ENCODE peak calls at places on chromosome 11, in eight cellular contexts. Q is IMR-90, W is HCT116, P is right lobe of liver, T is upper lobe of left lung, I is A549, V is K562, Y is body of pancreas. M is an unnamed sample.

GRCh38 chr11:124482362-124483147 is 37.1 kb upstream of the OR8B8 start:
- ATAC-seq in V (peak; percentile 53), T (no peak), P (no peak), Y (no peak), Q (peak; percentile 52), W (peak; percentile 49), I (peak; percentile 48), M (no peak)

GRCh38 chr11:8248786-8249185 is 14.9 kb downstream of the LMO1 start:
- ATAC-seq in Q (no peak), P (no peak), T (no peak), I (no peak), Y (no peak), W (no peak), V (no peak), M (no peak)

GRCh38 chr11:124421043-124421442 is 3.6 kb downstream of the OR8B4 start:
- ATAC-seq in I (no peak), W (no peak), Q (no peak), Y (no peak), T (no peak), V (no peak), P (no peak), M (no peak)

GRCh38 chr11:46918087-46918751 is at the start of gene LRP4:
- ATAC-seq in W (peak; percentile 89), P (peak; percentile 64), T (peak; percentile 68), Q (peak; percentile 38), Y (peak; percentile 77), V (peak; percentile 55), I (peak; percentile 59), M (peak; percentile 60)

GRCh38 chr11:133842053-133842452 is 3.3 kb downstream of the SPATA19 start:
- ATAC-seq in W (peak; percentile 20), Q (no peak), V (no peak), P (no peak), T (peak; percentile 30), I (no peak), Y (no peak), M (no peak)

GRCh38 chr11:134443246-134443645 is 31.2 kb upstream of the B3GAT1 start:
- ATAC-seq in T (no peak), Q (no peak), V (no peak), I (no peak), P (no peak), W (no peak), Y (no peak), M (no peak)

GRCh38 chr11:74543991-74544390 is 48.4 kb upstream of the POLD3 start:
- ATAC-seq in Y (peak; percentile 90), W (no peak), P (peak; percentile 47), Q (no peak), T (no peak), I (no peak), V (no peak), M (no peak)

GRCh38 chr11:107708787-107709186 is 3.1 kb downstream of the SLN start:
- ATAC-seq in P (no peak), T (no peak), Y (no peak), V (no peak), W (no peak), I (no peak), Q (no peak), M (no peak)

GRCh38 chr11:115185507-115185906 is 318.7 kb downstream of the CADM1 start:
- ATAC-seq in W (no peak), P (no peak), V (no peak), Y (no peak), Q (no peak), I (no peak), T (no peak), M (no peak)

GRCh38 chr11:103433380-103433779 is 324.2 kb downstream of the DYNC2H1 start:
- ATAC-seq in Y (no peak), W (no peak), T (no peak), P (no peak), I (peak; percentile 40), V (no peak), Q (peak; percentile 96), M (no peak)

GRCh38 chr11:8382436-8383053 is 118.9 kb upstream of the LMO1 start:
- ATAC-seq in I (peak; percentile 44), V (peak; percentile 23), Q (no peak), P (no peak), W (no peak), T (peak; percentile 11), Y (no peak), M (no peak)

GRCh38 chr11:76802621-76803020 is 19.5 kb downstream of the TSKU start:
- ATAC-seq in W (no peak), P (no peak), Y (no peak), Q (no peak), V (no peak), I (peak; percentile 1), T (no peak), M (no peak)

GRCh38 chr11:15607361-15608036 is 492.8 kb downstream of the INSC start:
- ATAC-seq in Q (no peak), V (no peak), I (no peak), T (no peak), Y (no peak), P (no peak), W (no peak), M (no peak)
- TF ChIP-seq POLR2A in Q (no peak), V (no peak), I (no peak), T (no peak), Y (no peak), P (no peak), W (no peak), M (no peak)

DNA sequence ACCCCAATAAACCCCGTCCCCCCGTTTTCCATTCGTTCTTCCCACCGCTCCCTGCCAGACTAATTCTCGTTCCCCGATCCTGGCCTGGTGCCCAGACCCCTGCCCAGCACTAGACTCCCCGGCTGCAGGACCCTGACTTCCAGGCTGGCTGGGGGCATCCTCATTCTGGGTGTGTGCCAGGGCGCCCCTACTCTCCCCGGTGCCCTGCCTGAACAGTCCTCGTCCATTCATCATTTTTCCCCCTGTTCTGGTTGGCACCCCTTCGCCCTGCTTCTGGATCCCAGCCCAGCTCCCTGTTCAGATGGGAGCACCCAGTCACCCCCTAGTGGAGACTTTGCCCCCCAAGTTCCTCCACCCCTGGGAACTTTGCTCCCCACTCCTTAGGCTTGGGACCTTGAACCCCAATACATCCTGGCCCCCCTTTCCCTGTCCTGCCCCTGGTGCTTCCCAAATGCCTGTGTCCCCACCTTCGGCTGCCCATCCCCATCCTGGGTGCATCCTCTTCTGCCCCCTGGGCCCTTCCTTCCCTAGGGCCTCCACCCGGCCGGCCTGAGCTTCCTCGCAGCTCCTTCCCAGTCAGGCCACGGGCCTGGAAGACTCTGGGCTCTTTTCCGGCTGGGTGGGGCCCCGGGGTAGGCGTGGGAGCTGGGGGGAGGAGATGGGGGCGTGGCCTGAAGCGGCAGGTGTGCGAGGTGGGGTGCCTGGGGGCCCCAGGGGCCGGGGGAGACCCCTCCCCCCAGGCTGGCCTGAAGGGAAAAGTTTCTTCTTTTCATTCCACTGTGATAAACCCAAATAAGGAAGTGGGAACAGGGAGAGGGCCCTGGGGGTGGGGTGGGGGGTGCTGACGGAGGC is 882 bp downstream of the PLCB3 start:
- ATAC-seq in V (peak; percentile 58), W (peak; percentile 54), Y (peak; percentile 29), P (no peak), I (peak; percentile 63), Q (peak; percentile 44), T (peak; percentile 49), M (no peak)
- TF ChIP-seq POLR2A in V (peak; percentile 76), W (peak; percentile 44), Y (peak; percentile 24), P (no peak), I (peak; percentile 60), Q (no peak), T (peak; percentile 28), M (no peak)

DNA sequence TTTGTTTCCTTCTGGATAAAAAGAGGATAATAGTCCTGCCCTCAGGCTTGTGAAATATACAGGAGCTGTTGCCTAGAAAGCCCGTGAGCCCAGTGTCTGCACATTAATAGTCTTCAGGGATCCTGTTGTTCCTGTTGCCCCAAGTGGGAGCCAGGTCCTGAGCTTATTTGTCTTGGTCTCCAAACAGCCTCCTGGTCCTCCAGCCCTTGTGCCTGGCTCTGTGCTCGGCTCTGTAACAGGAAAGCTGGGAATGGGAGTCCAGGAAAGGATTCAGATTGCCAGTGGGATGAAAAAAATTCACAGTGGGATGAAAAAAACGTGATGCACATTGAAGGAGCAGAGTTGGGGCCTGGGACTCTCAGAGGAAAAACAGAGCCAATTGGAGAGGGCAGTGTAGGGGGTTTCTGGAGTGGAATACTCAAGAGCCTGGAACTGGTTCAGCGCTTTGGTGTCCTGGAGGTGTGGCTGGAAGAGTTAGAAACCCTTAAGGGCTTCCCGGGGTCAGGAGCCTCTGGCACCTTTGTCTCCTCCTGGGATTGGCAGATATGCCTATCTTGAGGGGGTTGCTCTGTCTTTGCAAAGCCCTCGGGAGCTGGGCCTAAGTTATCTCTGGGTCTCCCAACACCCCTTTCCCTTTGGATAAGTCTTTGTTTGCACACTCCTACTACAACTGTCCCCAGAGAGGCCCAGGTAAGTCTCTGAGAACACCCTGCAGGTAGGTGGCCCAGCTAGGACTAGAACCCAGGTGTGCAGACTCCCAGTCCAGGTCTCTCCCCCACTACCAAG is 2.3 kb upstream of the INPPL1 start:
- ATAC-seq in T (no peak), V (no peak), Y (no peak), P (no peak), Q (no peak), W (no peak), I (no peak), M (no peak)
- TF ChIP-seq POLR2A in T (no peak), V (no peak), Y (no peak), P (no peak), Q (no peak), W (no peak), I (no peak), M (no peak)

GRCh38 chr11:95230054-95231034 is 658 bp downstream of the SESN3 start:
- ATAC-seq in T (peak; percentile 53), P (peak; percentile 5), W (peak; percentile 55), V (peak; percentile 62), Y (peak; percentile 7), Q (peak; percentile 16), I (peak; percentile 58), M (peak; percentile 17)

GRCh38 chr11:95231881-95232605 is 1.0 kb upstream of the SESN3 start:
- ATAC-seq in Q (no peak), I (no peak), V (no peak), Y (peak; percentile 49), P (peak; percentile 50), W (no peak), T (peak; percentile 61), M (no peak)

GRCh38 chr11:95232666-95233065 is 1.7 kb upstream of the SESN3 start:
- ATAC-seq in V (no peak), T (no peak), Q (no peak), I (no peak), P (no peak), Y (no peak), W (no peak), M (no peak)

GRCh38 chr11:95229199-95230053 is 1.6 kb downstream of the SESN3 start:
- ATAC-seq in P (no peak), W (no peak), Y (no peak), V (no peak), I (no peak), Q (no peak), T (no peak), M (no peak)

DNA sequence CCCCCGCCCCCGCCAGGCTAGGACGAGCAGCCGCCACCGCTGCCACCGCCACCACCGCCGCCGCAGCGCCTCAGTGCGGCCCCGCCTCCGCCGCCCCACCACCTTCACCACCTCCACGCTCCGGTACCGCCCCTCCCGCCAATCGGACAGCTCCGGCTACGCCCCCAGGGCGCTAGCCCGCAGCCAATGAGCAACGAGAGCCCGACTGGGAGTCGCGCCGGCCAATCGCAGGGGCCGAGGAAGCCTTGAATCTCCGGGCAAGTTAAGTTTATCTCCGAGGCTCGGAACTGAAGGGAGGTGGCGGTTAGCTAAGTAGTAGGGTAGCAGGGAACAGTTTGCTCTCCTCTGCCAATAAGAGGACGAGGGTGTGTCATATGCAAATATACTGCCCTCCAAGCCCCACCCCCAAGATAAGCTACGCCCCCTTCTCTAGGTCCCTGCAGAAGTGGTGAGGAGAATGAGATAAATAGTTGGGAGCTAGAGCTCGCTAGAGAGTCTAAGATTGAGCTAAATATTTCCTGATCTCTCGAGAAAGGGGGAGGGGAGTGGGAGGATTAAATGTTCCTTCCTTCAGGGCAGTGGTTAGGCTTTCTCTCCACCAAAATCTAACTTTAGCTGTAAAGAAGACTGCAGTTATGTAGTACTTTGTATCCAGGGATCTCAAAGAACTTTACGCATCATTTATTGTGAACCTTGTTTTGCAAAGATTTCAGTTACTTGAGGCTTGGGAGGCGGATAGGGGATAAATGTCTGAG is at the start of gene SESN3:
- ATAC-seq in T (peak; percentile 97), P (peak; percentile 91), I (peak; percentile 97), Y (peak; percentile 93), V (peak; percentile 98), W (peak; percentile 97), Q (peak; percentile 97), M (peak; percentile 97)
- TF ChIP-seq POLR2A in T (peak; percentile 77), P (peak; percentile 83), I (peak; percentile 65), Y (peak; percentile 88), V (no peak), W (no peak), Q (no peak), M (peak; percentile 50)

M was measured in gastroesophageal sphincter.